ENCODE peak calls at places on chromosomes 12 and 14, in eight cellular contexts. L is left ventricle myocardium inferior, Y is endothelial cell of umbilical vein, N is neural progenitor cell, T is ovary, H is neuronal stem cell, U is heart right ventricle, D is cardiac muscle cell. J is an unnamed sample. For H3K36me3, the result is how much of the 10 kb centered on the place peaks cover.

GRCh38 chr14:105116451-105117256 is 51.4 kb upstream of the GPR132 start:
- DNase-seq in L (no peak), Y (no peak), N (no peak), T (no peak), H (no peak), U (no peak), D (no peak), J (no peak)

GRCh38 chr12:64004639-64005038 is 160.1 kb downstream of the SRGAP1 start:
- DNase-seq in L (no peak), Y (no peak), N (no peak), T (no peak), H (no peak), U (no peak), D (peak), J (no peak)

GRCh38 chr12:6148061-6148460 is 23.6 kb upstream of the VWF start:
- DNase-seq in L (no peak), Y (no peak), N (no peak), T (no peak), H (no peak), U (no peak), D (no peak), J (no peak)

GRCh38 chr12:80404629-80405028 is 39.4 kb upstream of the PTPRQ start:
- DNase-seq in L (no peak), Y (no peak), N (no peak), T (no peak), H (no peak), U (no peak), D (no peak), J (no peak)

GRCh38 chr12:63206494-63206893 is 55.5 kb upstream of the AVPR1A start:
- DNase-seq in L (no peak), Y (no peak), N (no peak), T (no peak), H (no peak), U (no peak), D (no peak), J (no peak)

GRCh38 chr12:128815779-128816642 is 7.7 kb downstream of the SLC15A4 start:
- DNase-seq in L (no peak), Y (no peak), N (no peak), T (no peak), H (no peak), U (no peak), D (no peak), J (no peak)

GRCh38 chr14:66859063-66859671 is 330.1 kb upstream of the GARIN2 start:
- DNase-seq in L (no peak), Y (no peak), N (no peak), T (no peak), H (no peak), U (no peak), D (no peak), J (no peak)

GRCh38 chr12:108567388-108567787 is 5.0 kb downstream of the ISCU start:
- DNase-seq in L (no peak), Y (no peak), N (no peak), T (no peak), H (no peak), U (no peak), D (peak), J (no peak)

GRCh38 chr12:83474369-83474768 is 787.7 kb downstream of the TMTC2 start:
- DNase-seq in L (no peak), Y (no peak), N (no peak), T (no peak), H (no peak), U (no peak), D (no peak), J (no peak)

GRCh38 chr14:68757618-68758081 is 35.2 kb downstream of the ZFP36L1 start:
- DNase-seq in L (peak), Y (no peak), N (no peak), T (no peak), H (no peak), U (peak), D (no peak), J (peak)

GRCh38 chr14:92728781-92729364 is 19.6 kb downstream of the LGMN start:
- DNase-seq in L (no peak), Y (peak), N (no peak), T (no peak), H (no peak), U (no peak), D (peak), J (no peak)

GRCh38 chr14:61646366-61647101 is 48.8 kb upstream of the HIF1A start:
- DNase-seq in L (no peak), Y (no peak), N (no peak), T (no peak), H (no peak), U (no peak), D (peak), J (no peak)

DNA sequence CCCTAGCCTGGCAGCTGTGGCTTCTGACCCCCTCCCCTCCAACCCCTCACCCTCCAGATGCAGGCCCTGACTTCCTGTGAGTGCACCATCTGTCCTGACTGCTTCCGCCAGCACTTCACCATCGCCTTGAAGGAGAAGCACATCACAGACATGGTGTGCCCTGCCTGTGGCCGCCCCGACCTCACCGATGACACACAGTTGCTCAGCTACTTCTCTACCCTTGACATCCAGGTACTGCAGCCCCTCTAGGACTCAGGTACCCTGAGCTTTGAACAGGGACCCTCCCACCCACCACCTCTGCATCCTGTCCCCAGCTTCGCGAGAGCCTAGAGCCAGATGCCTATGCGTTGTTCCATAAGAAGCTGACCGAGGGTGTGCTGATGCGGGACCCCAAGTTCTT is 6.0 kb upstream of the IRF9 start:
- DNase-seq in L (no peak), Y (no peak), N (no peak), T (no peak), H (no peak), U (no peak), D (no peak), J (peak)
- H3K36me3 ChIP-seq in L (half or more), Y (under half), N (under half), T (under half), H (half or more), U (half or more), D (half or more), J (half or more)

GRCh38 chr12:91575631-91576030 is 393.0 kb upstream of the DCN start:
- DNase-seq in L (no peak), Y (no peak), N (no peak), T (no peak), H (no peak), U (no peak), D (no peak), J (no peak)

GRCh38 chr12:91574975-91575374 is 392.4 kb upstream of the DCN start:
- DNase-seq in L (no peak), Y (no peak), N (no peak), T (no peak), H (no peak), U (no peak), D (no peak), J (no peak)

GRCh38 chr12:91576432-91576831 is 393.8 kb upstream of the DCN start:
- DNase-seq in L (no peak), Y (no peak), N (no peak), T (no peak), H (no peak), U (no peak), D (no peak), J (no peak)

GRCh38 chr12:91579516-91580263 is 397.1 kb upstream of the DCN start:
- DNase-seq in L (no peak), Y (no peak), N (no peak), T (no peak), H (no peak), U (no peak), D (no peak), J (no peak)

GRCh38 chr12:91577586-91578539 is 395.2 kb upstream of the DCN start:
- DNase-seq in L (no peak), Y (peak), N (no peak), T (no peak), H (no peak), U (no peak), D (peak), J (no peak)
- H3K4me3 ChIP-seq in L (peak), Y (peak), N (no peak), T (no peak), H (no peak), U (no peak), D (no peak), J (peak)

DNA sequence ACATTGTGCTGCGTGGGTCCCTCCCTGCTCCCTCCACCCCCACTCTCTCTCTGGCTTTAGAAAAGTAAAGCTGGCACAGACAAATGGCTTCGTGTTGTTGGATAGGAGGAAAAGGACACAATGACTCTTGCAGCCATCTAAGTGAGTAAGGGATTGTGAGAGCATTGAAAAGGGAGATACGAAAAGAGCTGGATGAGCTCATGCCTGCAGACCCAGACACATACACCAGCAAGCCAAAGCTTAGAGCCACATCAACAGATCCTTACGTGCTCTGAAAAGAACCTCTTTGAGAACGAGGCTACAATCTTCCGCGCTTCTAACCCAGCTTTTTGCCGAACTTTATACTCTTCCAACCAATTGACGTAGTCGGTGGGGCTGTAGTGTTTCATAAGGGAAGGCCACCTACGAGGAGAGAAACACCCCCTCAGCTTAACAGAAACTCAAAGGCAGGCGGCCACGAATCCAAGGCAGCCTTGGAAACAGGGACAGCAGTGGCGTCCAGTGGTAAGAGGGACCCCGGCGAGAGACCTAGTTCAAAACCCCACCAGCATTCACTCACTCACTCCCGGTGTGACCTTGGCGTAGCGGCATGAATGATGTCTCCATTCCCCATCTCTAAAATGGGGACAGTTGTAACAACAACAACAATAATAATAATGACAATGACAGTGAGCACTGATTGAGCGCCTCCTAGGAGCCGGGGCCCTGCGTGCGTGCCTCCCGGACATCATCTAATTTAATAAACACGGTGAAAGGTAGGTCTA is 1.1 kb downstream of the FBXO21 start:
- DNase-seq in L (no peak), Y (peak), N (peak), T (peak), H (peak), U (peak), D (peak), J (no peak)
- H3K27ac ChIP-seq in L (peak), Y (no peak), N (no peak), T (peak), H (peak), U (peak), D (no peak), J (peak)

GRCh38 chr14:71061458-71061857 is 154.2 kb downstream of the PCNX1 start:
- DNase-seq in L (no peak), Y (no peak), N (no peak), T (no peak), H (no peak), U (no peak), D (peak), J (no peak)

GRCh38 chr14:71060274-71060673 is 153.0 kb downstream of the PCNX1 start:
- DNase-seq in L (no peak), Y (no peak), N (no peak), T (no peak), H (no peak), U (no peak), D (no peak), J (no peak)

GRCh38 chr14:71060795-71061455 is 153.7 kb downstream of the PCNX1 start:
- DNase-seq in L (no peak), Y (no peak), N (no peak), T (no peak), H (no peak), U (no peak), D (peak), J (no peak)

GRCh38 chr14:71063351-71063750 is 156.1 kb downstream of the PCNX1 start:
- DNase-seq in L (no peak), Y (no peak), N (no peak), T (no peak), H (no peak), U (no peak), D (no peak), J (no peak)

GRCh38 chr14:71062581-71063303 is 155.5 kb downstream of the PCNX1 start:
- DNase-seq in L (no peak), Y (no peak), N (no peak), T (no peak), H (no peak), U (no peak), D (no peak), J (no peak)
- H3K36me3 ChIP-seq in L (half or more), Y (under half), N (under half), T (under half), H (under half), U (half or more), D (half or more), J (under half)

DNA sequence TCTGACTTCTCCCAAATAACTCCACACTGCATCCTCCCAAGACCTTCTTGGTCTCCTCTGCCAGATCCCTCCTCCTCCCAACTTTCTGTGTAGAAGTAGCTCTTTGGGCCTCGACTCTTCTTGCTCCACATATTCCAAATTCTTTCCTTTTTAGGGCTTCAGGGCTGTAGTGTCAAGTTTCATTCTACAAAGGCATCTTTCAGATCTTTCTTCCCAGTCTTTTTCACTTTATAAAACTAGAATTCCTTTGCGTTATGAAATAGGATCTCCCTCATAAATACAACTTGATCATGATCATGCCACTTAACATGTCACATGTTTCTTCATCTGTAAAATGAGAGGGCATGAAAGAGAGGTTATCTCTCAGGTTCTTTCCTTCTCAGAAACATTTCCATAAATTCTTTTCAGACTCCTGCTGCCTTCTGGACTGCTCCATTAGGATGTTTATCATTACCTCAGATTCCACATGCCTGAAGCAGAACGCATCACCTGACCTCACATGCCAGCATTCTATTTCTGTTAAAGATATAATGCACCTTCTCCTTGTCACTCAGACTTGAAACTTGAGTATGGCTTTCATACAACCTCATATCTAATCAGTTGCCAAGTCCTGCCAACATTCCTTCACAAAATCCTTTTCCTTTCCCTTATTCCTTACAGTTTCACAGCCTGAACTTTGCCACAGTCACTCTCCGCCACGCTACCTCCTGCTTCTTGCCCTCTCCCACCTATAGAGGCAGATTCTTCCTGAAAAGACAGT is 8.5 kb downstream of the SLC38A1 start:
- DNase-seq in L (no peak), Y (peak), N (peak), T (no peak), H (no peak), U (no peak), D (peak), J (no peak)
- H3K4me3 ChIP-seq in L (peak), Y (no peak), N (no peak), T (no peak), H (no peak), U (no peak), D (no peak), J (no peak)

GRCh38 chr14:70653662-70654061 is 11.9 kb downstream of the TTC9 start:
- DNase-seq in L (no peak), Y (no peak), N (no peak), T (no peak), H (no peak), U (no peak), D (no peak), J (no peak)

GRCh38 chr14:70655110-70655826 is 13.6 kb downstream of the TTC9 start:
- DNase-seq in L (no peak), Y (peak), N (no peak), T (no peak), H (no peak), U (no peak), D (no peak), J (no peak)

GRCh38 chr14:70651522-70651921 is 9.8 kb downstream of the TTC9 start:
- DNase-seq in L (no peak), Y (no peak), N (no peak), T (no peak), H (no peak), U (no peak), D (no peak), J (no peak)

GRCh38 chr14:70652871-70653270 is 11.2 kb downstream of the TTC9 start:
- DNase-seq in L (no peak), Y (no peak), N (no peak), T (no peak), H (no peak), U (no peak), D (no peak), J (no peak)

GRCh38 chr14:70654609-70655008 is 12.9 kb downstream of the TTC9 start:
- DNase-seq in L (no peak), Y (no peak), N (no peak), T (no peak), H (no peak), U (no peak), D (no peak), J (no peak)
- H3K27ac ChIP-seq in L (no peak), Y (no peak), N (no peak), T (no peak), H (no peak), U (no peak), D (no peak), J (no peak)

J was measured in psoas muscle.